ENCODE peak calls at places on chromosomes 1 and 21, in four cellular contexts. S, L, M and C are unnamed samples.

GRCh38 chr1:12488666-12489354 is 129.2 kb downstream of the DHRS3 start:
- DNase-seq in L (no peak), S (no peak), M (no peak), C (peak)

GRCh38 chr1:177780096-177780700 is 189.7 kb downstream of the SEC16B start:
- DNase-seq in L (no peak), S (peak), M (peak), C (peak)

GRCh38 chr1:9826087-9826486 is 2.3 kb upstream of the CLSTN1 start:
- DNase-seq in M (no peak), L (no peak), S (no peak), C (no peak)

GRCh38 chr1:180912211-180912800 is 391 bp upstream of the KIAA1614 start:
- DNase-seq in S (no peak), M (no peak), L (no peak), C (no peak)

GRCh38 chr1:86703696-86704455 is 500 bp upstream of the SH3GLB1 start:
- DNase-seq in M (peak), S (no peak), L (peak), C (no peak)

GRCh38 chr1:150235436-150235851 is 468 bp downstream of the ANP32E start:
- DNase-seq in S (peak), M (no peak), L (peak), C (no peak)

GRCh38 chr1:9195651-9196050 is 38.9 kb upstream of the H6PD start:
- DNase-seq in L (no peak), M (no peak), S (no peak), C (no peak)

GRCh38 chr1:184597652-184598357 is 156.9 kb downstream of the EDEM3 start:
- DNase-seq in M (no peak), L (no peak), S (peak), C (no peak)

GRCh38 chr1:205971082-205971481 is 27.8 kb upstream of the SLC26A9 start:
- DNase-seq in M (no peak), S (no peak), L (no peak), C (no peak)

GRCh38 chr1:31155216-31155806 is 84.4 kb downstream of the NKAIN1 start:
- DNase-seq in M (peak), S (peak), L (peak), C (no peak)

GRCh38 chr1:188668083-188668482 is 1809.6 kb downstream of the BRINP3 start:
- DNase-seq in M (peak), L (no peak), S (no peak), C (peak)

GRCh38 chr1:36523850-36524249 is 41.1 kb upstream of the CSF3R start:
- DNase-seq in L (no peak), S (no peak), M (no peak), C (no peak)

GRCh38 chr1:36711480-36711879 is 228.8 kb upstream of the CSF3R start:
- DNase-seq in L (no peak), S (no peak), M (no peak), C (no peak)

GRCh38 chr1:47417129-47418044 is 1.3 kb downstream of the FOXE3 start:
- DNase-seq in L (no peak), S (no peak), M (no peak), C (no peak)

GRCh38 chr1:119815361-119815760 is 4.1 kb upstream of the REG4 start:
- DNase-seq in S (no peak), L (no peak), M (no peak), C (no peak)

GRCh38 chr1:219173758-219174671 is at the start of gene LYPLAL1:
- DNase-seq in M (peak), L (peak), S (peak), C (peak)

GRCh38 chr1:219172821-219173220 is 857 bp upstream of the LYPLAL1 start:
- DNase-seq in S (no peak), M (no peak), L (no peak), C (no peak)

GRCh38 chr1:219174672-219175564 is 1.2 kb downstream of the LYPLAL1 start:
- DNase-seq in S (no peak), M (peak), L (peak), C (no peak)

GRCh38 chr1:219171192-219171935 is 2.3 kb upstream of the LYPLAL1 start:
- DNase-seq in S (no peak), L (no peak), M (peak), C (no peak)

GRCh38 chr1:219173434-219173757 is 282 bp upstream of the LYPLAL1 start:
- DNase-seq in L (no peak), S (no peak), M (no peak), C (no peak)
- H3K4me2 ChIP-seq in L (peak), S (peak), M (peak), C (peak)

GRCh38 chr1:162206749-162207635 is 137.5 kb downstream of the NOS1AP start:
- DNase-seq in M (peak), S (no peak), L (no peak), C (no peak)
- TF ChIP-seq ELF1 in M (no peak), S (no peak), L (no peak), C (no peak)

DNA sequence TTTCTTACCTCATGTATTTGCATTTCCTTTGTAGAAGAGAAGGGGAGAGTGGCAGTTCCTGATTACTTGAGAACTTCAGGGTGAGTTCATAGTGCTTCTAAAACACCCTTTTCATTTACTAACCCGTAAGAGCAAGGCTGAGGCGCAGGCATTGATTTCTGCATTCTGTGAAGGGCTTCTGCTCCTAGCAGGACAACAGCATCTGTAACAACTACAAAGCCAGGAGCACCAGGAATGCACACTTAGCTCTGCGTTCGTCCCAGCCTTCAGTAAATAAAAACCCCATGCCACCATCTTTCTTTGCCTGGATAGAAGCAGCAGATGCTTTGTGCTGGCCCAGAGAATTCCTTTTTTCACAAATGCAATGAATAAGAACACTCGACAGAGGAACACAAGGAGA is 418.5 kb downstream of the DISC1 start:
- DNase-seq in L (no peak), M (no peak), S (no peak), C (no peak)
- H3K4me2 ChIP-seq in L (no peak), M (no peak), S (no peak), C (no peak)

DNA sequence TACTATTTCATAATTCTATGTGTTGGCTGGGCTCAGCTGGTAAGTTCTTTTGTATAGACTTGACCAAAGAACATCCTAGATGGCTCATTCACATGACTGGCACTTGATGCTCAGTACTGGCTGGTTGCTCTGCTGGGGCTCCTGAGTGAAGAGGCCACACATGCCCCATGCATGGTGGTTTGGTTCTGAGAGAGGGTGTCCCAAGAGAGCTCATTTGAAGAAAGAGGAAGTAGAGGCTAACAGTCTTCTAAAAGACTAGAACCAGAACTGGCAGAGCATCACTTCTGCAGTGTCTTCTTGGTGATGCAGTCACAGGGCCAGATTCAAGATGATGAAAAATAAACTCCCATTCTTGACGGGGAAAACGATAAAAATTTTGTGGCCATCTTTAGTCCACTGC is 5.2 kb upstream of the BACH1 start:
- DNase-seq in M (no peak), L (no peak), S (no peak), C (no peak)
- TF ChIP-seq ELF1 in M (no peak), L (no peak), S (no peak), C (no peak)

GRCh38 chr1:110647254-110647891 is 27.4 kb downstream of the KCNA3 start:
- DNase-seq in M (no peak), L (no peak), S (no peak), C (no peak)
- H3K4me2 ChIP-seq in M (no peak), L (no peak), S (no peak), C (no peak)

DNA sequence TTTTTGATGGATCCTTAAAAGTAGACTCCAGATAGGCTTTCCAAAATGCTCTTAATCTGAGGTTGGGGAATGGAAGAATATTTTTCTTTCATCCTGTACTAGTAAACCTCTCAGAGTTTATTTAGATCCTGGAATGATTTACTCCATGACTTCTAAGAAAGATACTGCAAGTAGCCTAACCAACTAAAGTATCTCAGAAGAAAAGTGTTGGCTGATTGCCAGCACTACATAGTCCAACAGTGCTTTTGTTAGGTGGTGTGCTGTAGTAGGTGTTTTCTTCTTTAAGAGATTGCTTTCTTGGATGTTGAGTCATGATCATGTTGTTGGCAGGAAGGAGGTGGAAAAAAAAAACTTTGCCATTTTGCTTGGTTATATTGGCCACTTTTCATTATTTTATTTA is 119.8 kb downstream of the OSBPL9 start:
- DNase-seq in S (no peak), L (peak), M (no peak), C (peak)
- TF ChIP-seq ELF1 in S (no peak), L (no peak), M (no peak), C (no peak)